ENCODE peak calls at places on chromosomes 6 and 20, in four cellular contexts. F is colonic mucosa, U is BE2C, T is stomach. A is an unnamed sample.

GRCh38 chr6:25280617-25280990 is 1.4 kb downstream of the CARMIL1 start:
- DNase-seq in F (peak), U (no peak), T (no peak), A (no peak)

GRCh38 chr20:19598117-19598516 is 159.9 kb upstream of the RIN2 start:
- DNase-seq in F (no peak), U (no peak), T (no peak), A (no peak)

GRCh38 chr6:57173886-57174510 is 1.9 kb downstream of the BAG2 start:
- DNase-seq in F (no peak), U (no peak), T (no peak), A (peak)

GRCh38 chr6:167350731-167351655 is 26.1 kb downstream of the TTLL2 start:
- DNase-seq in F (peak), U (peak), T (peak), A (peak)

GRCh38 chr6:4920914-4921410 is 82.9 kb downstream of the RPP40 start:
- DNase-seq in F (no peak), U (no peak), T (no peak), A (no peak)

GRCh38 chr6:1617466-1618304 is 8.0 kb downstream of the FOXC1 start:
- DNase-seq in F (no peak), U (no peak), T (no peak), A (no peak)

GRCh38 chr6:87807423-87807978 is 105.5 kb upstream of the AKIRIN2 start:
- DNase-seq in F (no peak), U (no peak), T (no peak), A (no peak)

GRCh38 chr20:49859807-49860206 is 47.2 kb downstream of the SLC9A8 start:
- DNase-seq in F (no peak), U (no peak), T (no peak), A (no peak)

GRCh38 chr20:33770005-33770404 is 38.2 kb downstream of the ZNF341 start:
- DNase-seq in F (no peak), U (no peak), T (peak), A (no peak)

GRCh38 chr20:51767867-51768758 is at the start of gene ATP9A:
- DNase-seq in F (peak), U (peak), T (peak), A (peak)

GRCh38 chr6:54109611-54110010 is 1.6 kb upstream of the MLIP start:
- DNase-seq in F (no peak), U (no peak), T (no peak), A (no peak)

GRCh38 chr6:6604015-6604414 is 15.5 kb downstream of the LY86 start:
- DNase-seq in F (no peak), U (no peak), T (no peak), A (no peak)

GRCh38 chr6:10552237-10552810 is 31.2 kb downstream of the GCNT2 start:
- DNase-seq in F (peak), U (no peak), T (no peak), A (no peak)

GRCh38 chr20:33120934-33121333 is 41.5 kb downstream of the BPIFB4 start:
- DNase-seq in F (no peak), U (no peak), T (no peak), A (no peak)

GRCh38 chr6:42010185-42010872 is 40.0 kb upstream of the TAF8 start:
- DNase-seq in F (no peak), U (no peak), T (peak), A (peak)

GRCh38 chr20:34037121-34037520 is 43.4 kb downstream of the RALY start:
- DNase-seq in F (no peak), U (no peak), T (peak), A (no peak)

GRCh38 chr20:33789109-33789857 is 21.9 kb upstream of the CHMP4B start:
- DNase-seq in F (peak), U (peak), T (peak), A (peak)

GRCh38 chr20:63167026-63167917 is 48.7 kb downstream of the YTHDF1 start:
- DNase-seq in F (no peak), U (peak), T (no peak), A (no peak)

GRCh38 chr20:61886721-61887658 is 178.7 kb downstream of the TAF4 start:
- DNase-seq in F (peak), U (peak), T (no peak), A (peak)

GRCh38 chr6:88492824-88493223 is 326.7 kb upstream of the CNR1 start:
- DNase-seq in F (no peak), U (peak), T (no peak), A (peak)

GRCh38 chr20:35077341-35077740 is 15.3 kb downstream of the TRPC4AP start:
- DNase-seq in F (no peak), U (no peak), T (no peak), A (no peak)

GRCh38 chr6:29442670-29443184 is 3.6 kb downstream of the OR10C1 start:
- DNase-seq in F (no peak), U (no peak), T (no peak), A (no peak)

GRCh38 chr6:69936674-69937363 is 70.5 kb downstream of the COL19A1 start:
- DNase-seq in F (no peak), U (no peak), T (no peak), A (no peak)

GRCh38 chr20:8304124-8304800 is 172.2 kb downstream of the PLCB1 start:
- DNase-seq in F (no peak), U (no peak), T (no peak), A (no peak)

GRCh38 chr6:224350-224749 is 67.9 kb upstream of the DUSP22 start:
- DNase-seq in F (no peak), U (no peak), T (no peak), A (no peak)

GRCh38 chr20:63128367-63128766 is 87.6 kb downstream of the YTHDF1 start:
- DNase-seq in F (no peak), U (no peak), T (no peak), A (no peak)

GRCh38 chr6:135008072-135008940 is 46.3 kb downstream of the HBS1L start:
- DNase-seq in F (no peak), U (no peak), T (no peak), A (no peak)

GRCh38 chr6:37289931-37290330 is 32.0 kb upstream of the TMEM217 start:
- DNase-seq in F (no peak), U (no peak), T (no peak), A (no peak)

GRCh38 chr20:44092551-44093248 is 94.3 kb downstream of the JPH2 start:
- DNase-seq in F (peak), U (peak), T (no peak), A (peak)

GRCh38 chr20:38249536-38250310 is 10.8 kb downstream of the KIAA1755 start:
- DNase-seq in F (no peak), U (no peak), T (no peak), A (peak)

GRCh38 chr6:108732101-108732870 is 115.9 kb upstream of the ARMC2 start:
- DNase-seq in F (peak), U (no peak), T (peak), A (no peak)

GRCh38 chr20:63136296-63136695 is 79.6 kb downstream of the YTHDF1 start:
- DNase-seq in F (no peak), U (peak), T (no peak), A (no peak)

GRCh38 chr6:33412140-33413009 is 1.6 kb downstream of the PHF1 start:
- DNase-seq in F (no peak), U (no peak), T (no peak), A (no peak)

GRCh38 chr20:60101201-60101893 is 143.1 kb downstream of the CDH26 start:
- DNase-seq in F (no peak), U (no peak), T (no peak), A (no peak)

DNA sequence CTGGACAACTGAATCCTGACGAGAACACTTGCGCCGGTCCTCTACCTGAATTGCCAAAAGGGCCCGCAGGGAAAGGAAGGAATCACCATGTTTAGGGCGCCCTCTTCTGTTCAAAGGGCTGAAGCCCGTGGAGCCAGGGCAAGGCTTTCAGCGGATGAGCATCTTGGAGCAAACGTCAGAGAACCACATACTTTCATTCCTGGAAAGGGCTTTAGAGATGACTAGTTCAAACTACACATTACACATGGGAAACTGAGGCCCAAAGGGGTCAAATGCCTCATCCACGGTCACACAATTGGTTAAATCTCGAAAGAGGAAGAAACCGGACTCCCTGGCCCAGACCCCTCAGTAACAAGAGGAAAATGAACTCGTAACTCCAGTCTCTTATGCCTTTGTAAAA is 11.5 kb upstream of the ZNF133 start:
- DNase-seq in F (peak), U (peak), T (peak), A (peak)
- TF ChIP-seq CTCF in F (peak), U (peak), T (peak), A (peak)

GRCh38 chr6:35488517-35488862 is 8.4 kb downstream of the TEAD3 start:
- DNase-seq in F (no peak), U (no peak), T (no peak), A (no peak)
- TF ChIP-seq CTCF in F (no peak), U (no peak), T (no peak), A (no peak)

GRCh38 chr6:155582016-155582991 is 126.7 kb upstream of the NOX3 start:
- DNase-seq in F (peak), U (no peak), T (no peak), A (no peak)

GRCh38 chr6:155586036-155586557 is 130.5 kb upstream of the NOX3 start:
- DNase-seq in F (no peak), U (no peak), T (no peak), A (no peak)

GRCh38 chr6:155583997-155584396 is 128.4 kb upstream of the NOX3 start:
- DNase-seq in F (no peak), U (no peak), T (no peak), A (peak)

DNA sequence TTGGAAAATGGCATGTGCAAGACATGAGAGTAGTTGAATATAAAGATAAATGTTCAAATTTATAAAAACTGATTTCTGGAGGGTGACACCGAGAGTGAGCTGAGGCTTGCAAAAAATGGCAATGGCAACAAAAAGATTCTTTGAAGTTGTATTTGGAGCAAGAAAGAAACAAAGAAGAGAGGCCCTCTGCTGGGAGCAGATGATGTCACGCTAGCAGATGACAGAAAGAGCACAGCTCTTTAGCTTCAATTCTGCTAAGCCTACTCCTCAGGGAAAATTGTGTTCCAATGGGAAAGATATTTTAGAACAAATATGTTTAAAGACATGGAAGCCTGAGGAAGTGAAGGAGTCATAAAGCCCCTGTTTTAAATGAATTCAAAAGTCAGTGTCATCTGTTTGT is 125.3 kb upstream of the NOX3 start:
- DNase-seq in F (no peak), U (no peak), T (no peak), A (no peak)
- TF ChIP-seq CTCF in F (no peak), U (peak), T (no peak), A (no peak)

GRCh38 chr6:21019614-21020013 is 485.4 kb downstream of the CDKAL1 start:
- DNase-seq in F (no peak), U (no peak), T (no peak), A (peak)
- TF ChIP-seq CTCF in F (no peak), U (peak), T (no peak), A (peak)

GRCh38 chr6:84408028-84408427 is 180.6 kb upstream of the CEP162 start:
- DNase-seq in F (no peak), U (no peak), T (no peak), A (no peak)

GRCh38 chr6:84399003-84399402 is 171.6 kb upstream of the CEP162 start:
- DNase-seq in F (no peak), U (no peak), T (no peak), A (no peak)

DNA sequence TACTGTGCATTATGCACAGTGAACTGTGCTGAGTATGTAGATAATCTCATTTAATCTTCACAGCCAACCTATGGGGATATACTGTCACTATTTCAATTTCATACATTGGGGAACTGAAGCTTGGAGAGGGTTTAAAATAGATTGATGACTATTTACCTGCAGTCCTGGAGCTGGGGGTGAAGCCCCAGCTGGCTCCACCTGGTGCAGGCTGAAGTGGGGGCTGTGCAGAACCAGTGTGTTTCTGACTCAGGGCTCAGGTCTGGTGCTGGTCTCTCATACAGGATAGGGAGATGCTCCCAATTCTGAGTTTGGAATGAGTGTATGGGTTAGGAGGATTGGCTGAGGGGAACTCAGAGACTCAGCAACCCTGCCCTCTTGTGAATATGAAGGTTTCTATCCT is 176.1 kb upstream of the CEP162 start:
- DNase-seq in F (no peak), U (no peak), T (no peak), A (no peak)
- TF ChIP-seq CTCF in F (no peak), U (no peak), T (no peak), A (no peak)